ENCODE peak calls at places on chromosomes 6 and 20, in seven cellular contexts. P, T, R, H, V, E and X are unnamed samples.

GRCh38 chr20:15860850-15861249 is 712.4 kb downstream of the KIF16B start:
- DNase-seq in P (no peak), T (no peak), R (no peak), H (no peak), V (no peak), E (no peak), X (no peak)

GRCh38 chr6:42281016-42281533 is 63.4 kb upstream of the MRPS10 start:
- DNase-seq in P (no peak), T (no peak), R (no peak), H (no peak), V (no peak), E (no peak), X (no peak)

GRCh38 chr6:43163899-43164298 is 7.2 kb upstream of the SRF start:
- DNase-seq in P (no peak), T (no peak), R (no peak), H (no peak), V (no peak), E (no peak), X (no peak)

GRCh38 chr20:63772781-63773520 is 33.4 kb downstream of the SLC2A4RG start:
- DNase-seq in P (no peak), T (peak), R (no peak), H (no peak), V (no peak), E (no peak), X (no peak)

GRCh38 chr6:137496909-137497721 is 2.9 kb upstream of the OLIG3 start:
- DNase-seq in P (no peak), T (no peak), R (no peak), H (no peak), V (no peak), E (no peak), X (no peak)

GRCh38 chr20:29443819-29444218 is 1813.6 kb upstream of the DEFB115 start:
- DNase-seq in P (no peak), T (no peak), R (no peak), H (no peak), V (no peak), E (peak), X (no peak)

GRCh38 chr6:16206595-16207037 is 31.8 kb upstream of the GMPR start:
- DNase-seq in P (peak), T (peak), R (no peak), H (peak), V (peak), E (no peak), X (peak)

GRCh38 chr20:33826270-33826897 is 15.2 kb downstream of the CHMP4B start:
- DNase-seq in P (no peak), T (no peak), R (no peak), H (no peak), V (peak), E (no peak), X (peak)

GRCh38 chr6:45835725-45836437 is 179.8 kb downstream of the CLIC5 start:
- DNase-seq in P (no peak), T (no peak), R (no peak), H (no peak), V (no peak), E (no peak), X (no peak)

GRCh38 chr20:38833857-38834164 is 28.3 kb downstream of the PPP1R16B start:
- DNase-seq in P (no peak), T (no peak), R (no peak), H (no peak), V (no peak), E (no peak), X (no peak)

GRCh38 chr20:6623989-6624388 is 143.5 kb upstream of the BMP2 start:
- DNase-seq in P (no peak), T (no peak), R (no peak), H (no peak), V (peak), E (peak), X (no peak)

GRCh38 chr6:33014841-33015634 is 5.6 kb upstream of the HLA-DOA start:
- DNase-seq in P (peak), T (peak), R (peak), H (peak), V (peak), E (peak), X (peak)

GRCh38 chr20:51002633-51003032 is 20.3 kb downstream of the KCNG1 start:
- DNase-seq in P (no peak), T (no peak), R (no peak), H (no peak), V (no peak), E (no peak), X (no peak)

GRCh38 chr6:11140061-11140460 is 28.5 kb upstream of the ERVFRD-1 start:
- DNase-seq in P (no peak), T (peak), R (no peak), H (no peak), V (no peak), E (no peak), X (no peak)

GRCh38 chr6:91198588-91199255 is 611.9 kb upstream of the MAP3K7 start:
- DNase-seq in P (no peak), T (no peak), R (no peak), H (no peak), V (no peak), E (no peak), X (no peak)

GRCh38 chr6:118968416-118968815 is 33.5 kb upstream of the MCM9 start:
- DNase-seq in P (peak), T (peak), R (no peak), H (no peak), V (peak), E (no peak), X (no peak)

GRCh38 chr6:24777227-24777626 is 2.5 kb downstream of the GMNN start:
- DNase-seq in P (no peak), T (no peak), R (no peak), H (no peak), V (no peak), E (no peak), X (no peak)

GRCh38 chr6:159043986-159044385 is 805 bp downstream of the TAGAP start:
- DNase-seq in P (no peak), T (no peak), R (no peak), H (no peak), V (no peak), E (no peak), X (no peak)

GRCh38 chr6:169830876-169831275 is 79.5 kb downstream of the ERMARD start:
- DNase-seq in P (no peak), T (no peak), R (no peak), H (no peak), V (no peak), E (no peak), X (no peak)

GRCh38 chr20:50015636-50015992 is 32.8 kb downstream of the SNAI1 start:
- DNase-seq in P (no peak), T (no peak), R (no peak), H (no peak), V (no peak), E (no peak), X (no peak)

GRCh38 chr6:118735320-118735719 is 83.9 kb upstream of the CEP85L start:
- DNase-seq in P (no peak), T (no peak), R (no peak), H (peak), V (peak), E (no peak), X (no peak)

GRCh38 chr6:170091000-170091638 is 199.8 kb downstream of the DLL1 start:
- DNase-seq in P (no peak), T (no peak), R (no peak), H (no peak), V (no peak), E (no peak), X (no peak)

GRCh38 chr6:27388293-27389197 is at the start of gene ZNF391:
- DNase-seq in P (peak), T (peak), R (peak), H (peak), V (peak), E (peak), X (peak)

GRCh38 chr20:53154540-53154939 is 182.4 kb downstream of the TSHZ2 start:
- DNase-seq in P (no peak), T (no peak), R (no peak), H (peak), V (no peak), E (no peak), X (no peak)

GRCh38 chr20:36070451-36070850 is 84.1 kb upstream of the EPB41L1 start:
- DNase-seq in P (no peak), T (no peak), R (no peak), H (no peak), V (peak), E (no peak), X (no peak)

GRCh38 chr6:132084811-132085509 is 133.8 kb upstream of the CCN2 start:
- DNase-seq in P (no peak), T (peak), R (no peak), H (no peak), V (no peak), E (peak), X (peak)

GRCh38 chr6:127921982-127922381 is 21.1 kb upstream of the THEMIS start:
- DNase-seq in P (no peak), T (no peak), R (no peak), H (no peak), V (no peak), E (no peak), X (no peak)

GRCh38 chr6:109826551-109826950 is 135.5 kb downstream of the FIG4 start:
- DNase-seq in P (no peak), T (no peak), R (no peak), H (no peak), V (no peak), E (no peak), X (no peak)

GRCh38 chr6:107662333-107662732 is 161.8 kb downstream of the SCML4 start:
- DNase-seq in P (no peak), T (no peak), R (no peak), H (no peak), V (no peak), E (no peak), X (no peak)
- TF ChIP-seq CEBPB in P (no peak), T (no peak), R (no peak), H (no peak), V (no peak), E (no peak), X (no peak)

GRCh38 chr20:60010689-60011417 is 52.6 kb downstream of the CDH26 start:
- DNase-seq in P (no peak), T (no peak), R (no peak), H (no peak), V (no peak), E (no peak), X (no peak)
- TF ChIP-seq CEBPB in P (no peak), T (no peak), R (no peak), H (no peak), V (no peak), E (no peak), X (no peak)

DNA sequence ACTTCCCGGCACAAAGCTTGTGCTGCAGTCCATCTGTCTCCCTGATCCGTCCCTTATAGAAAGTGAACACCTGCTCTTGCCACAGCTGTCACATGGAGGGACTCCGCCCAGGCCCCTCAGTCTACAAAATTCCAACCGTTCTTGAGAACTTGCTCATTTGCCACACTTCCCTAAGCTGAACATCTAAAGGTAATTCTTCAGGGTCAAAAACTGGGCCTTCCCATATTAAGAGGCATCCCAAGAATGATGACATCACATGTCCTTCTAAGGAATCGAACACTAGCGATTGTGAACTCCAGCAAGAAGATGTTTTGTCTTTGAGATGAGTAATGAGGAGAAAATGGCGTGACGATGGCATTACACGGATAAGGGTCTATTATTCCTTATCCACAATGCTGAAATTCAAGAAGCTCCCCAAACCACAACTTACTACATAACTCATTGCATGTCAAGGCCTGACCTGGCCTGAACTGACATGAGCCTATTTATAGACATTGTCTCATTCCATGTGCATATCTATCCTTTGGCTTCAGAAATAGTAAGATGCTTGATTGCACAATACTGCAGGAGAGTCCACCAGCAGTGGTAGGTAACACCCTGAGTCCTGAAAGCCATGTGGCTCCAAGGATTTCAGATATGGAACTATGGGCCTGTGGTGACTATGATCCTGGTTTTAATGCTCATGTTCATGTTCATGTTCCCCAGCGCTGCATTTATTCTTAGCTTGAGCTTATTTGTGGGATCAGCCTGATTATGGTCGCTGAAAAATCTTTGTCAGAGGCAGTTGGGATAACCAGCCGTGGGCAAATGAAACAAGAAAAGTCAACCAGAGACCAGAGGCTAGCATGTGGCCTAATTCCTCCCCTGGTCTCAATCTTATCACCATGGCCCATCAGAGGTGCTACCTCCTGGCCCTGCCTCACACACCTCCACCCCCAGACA is 183.3 kb upstream of the JARID2 start:
- DNase-seq in P (no peak), T (peak), R (no peak), H (peak), V (no peak), E (no peak), X (no peak)
- TF ChIP-seq CEBPB in P (peak), T (peak), R (peak), H (peak), V (peak), E (no peak), X (no peak)

DNA sequence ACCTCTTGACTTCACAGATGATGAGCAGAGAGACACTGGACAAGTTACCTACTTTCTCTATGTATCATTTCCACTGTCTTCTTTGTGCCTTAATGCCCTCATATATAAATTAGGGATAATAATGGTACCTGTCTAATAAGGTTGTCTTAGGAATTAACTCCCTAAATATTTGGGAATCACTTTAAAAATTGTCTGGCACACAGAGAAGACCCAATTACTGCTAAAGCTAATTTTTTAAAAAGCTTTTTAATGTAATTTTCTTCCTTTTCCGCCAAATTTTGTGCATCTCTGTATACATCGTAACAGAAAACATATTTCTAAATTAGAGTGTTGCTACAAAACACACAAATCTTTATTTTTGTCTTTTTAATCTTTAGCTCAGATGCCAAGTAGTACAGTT is 816.8 kb upstream of the ADGRB3 start:
- DNase-seq in P (no peak), T (no peak), R (no peak), H (no peak), V (no peak), E (no peak), X (no peak)
- TF ChIP-seq CEBPB in P (no peak), T (no peak), R (no peak), H (no peak), V (no peak), E (no peak), X (no peak)

GRCh38 chr6:79605968-79606764 is 25.0 kb upstream of the SH3BGRL2 start:
- DNase-seq in P (no peak), T (no peak), R (no peak), H (no peak), V (no peak), E (no peak), X (no peak)

GRCh38 chr6:79605061-79605460 is 26.1 kb upstream of the SH3BGRL2 start:
- DNase-seq in P (no peak), T (peak), R (no peak), H (peak), V (no peak), E (no peak), X (no peak)

GRCh38 chr6:79608334-79609224 is 22.6 kb upstream of the SH3BGRL2 start:
- DNase-seq in P (no peak), T (no peak), R (no peak), H (no peak), V (peak), E (no peak), X (no peak)

GRCh38 chr6:79609225-79609595 is 21.9 kb upstream of the SH3BGRL2 start:
- DNase-seq in P (no peak), T (no peak), R (no peak), H (no peak), V (no peak), E (no peak), X (no peak)

GRCh38 chr6:79607000-79607399 is 24.1 kb upstream of the SH3BGRL2 start:
- DNase-seq in P (no peak), T (peak), R (no peak), H (no peak), V (peak), E (no peak), X (no peak)
- TF ChIP-seq CEBPB in P (no peak), T (no peak), R (no peak), H (no peak), V (no peak), E (no peak), X (no peak)

GRCh38 chr6:73704260-73704659 is 8.3 kb downstream of the CD109 start:
- DNase-seq in P (peak), T (peak), R (no peak), H (no peak), V (peak), E (no peak), X (peak)
- TF ChIP-seq CEBPB in P (peak), T (peak), R (no peak), H (no peak), V (peak), E (no peak), X (peak)

GRCh38 chr6:155448823-155449789 is 6.5 kb downstream of the NOX3 start:
- DNase-seq in P (no peak), T (no peak), R (no peak), H (no peak), V (no peak), E (no peak), X (no peak)
- TF ChIP-seq CEBPB in P (no peak), T (no peak), R (no peak), H (no peak), V (no peak), E (no peak), X (no peak)

GRCh38 chr6:147728903-147729302 is 220.4 kb downstream of the SAMD5 start:
- DNase-seq in P (no peak), T (no peak), R (no peak), H (no peak), V (no peak), E (no peak), X (no peak)

GRCh38 chr6:147726342-147726741 is 217.9 kb downstream of the SAMD5 start:
- DNase-seq in P (no peak), T (no peak), R (no peak), H (peak), V (no peak), E (no peak), X (no peak)

DNA sequence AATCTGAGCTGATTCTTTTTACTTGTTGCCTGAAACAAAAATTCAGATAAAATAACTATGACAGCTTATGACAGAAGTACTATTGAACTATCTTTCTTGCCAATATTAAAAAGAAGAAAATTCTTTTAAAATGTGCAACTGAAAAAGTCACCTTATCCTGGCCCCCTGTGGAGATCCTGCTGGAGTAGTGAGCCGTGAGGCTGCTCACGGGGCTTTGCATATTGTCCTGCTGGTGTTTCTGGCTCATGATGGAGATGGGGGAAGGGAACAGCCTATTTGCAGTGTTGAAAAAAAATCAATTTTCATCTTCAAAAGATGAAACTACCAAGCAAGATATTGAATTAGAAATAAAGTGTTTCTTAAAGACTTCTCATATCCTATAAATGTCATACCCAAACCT is 216.0 kb downstream of the SAMD5 start:
- DNase-seq in P (no peak), T (no peak), R (no peak), H (no peak), V (no peak), E (no peak), X (no peak)
- TF ChIP-seq CEBPB in P (no peak), T (no peak), R (no peak), H (no peak), V (no peak), E (no peak), X (no peak)

GRCh38 chr20:40781979-40782378 is 92.9 kb upstream of the MAFB start:
- DNase-seq in P (no peak), T (no peak), R (no peak), H (no peak), V (no peak), E (no peak), X (no peak)
- TF ChIP-seq CEBPB in P (no peak), T (no peak), R (no peak), H (no peak), V (no peak), E (no peak), X (no peak)

GRCh38 chr6:167904791-167905190 is 78.1 kb downstream of the AFDN start:
- DNase-seq in P (no peak), T (no peak), R (no peak), H (no peak), V (no peak), E (no peak), X (no peak)
- TF ChIP-seq CEBPB in P (no peak), T (no peak), R (no peak), H (no peak), V (no peak), E (no peak), X (no peak)